ENCODE peak calls at places on chromosomes 1 and 21, in six cellular contexts. One of them, this sample, is unnamed.

GRCh38 chr1:109490029-109490933 is 3.6 kb upstream of the CYB561D1 start:
- DNase-seq in heart left ventricle: peak
- DNase-seq in HCT116: peak
- DNase-seq in uterus: peak
- DNase-seq in A549: peak
- DNase-seq in stomach: peak
- DNase-seq in this sample: peak

GRCh38 chr1:66585002-66585401 is 51.0 kb downstream of the SGIP1 start:
- DNase-seq in heart left ventricle: no peak
- DNase-seq in HCT116: no peak
- DNase-seq in uterus: no peak
- DNase-seq in A549: no peak
- DNase-seq in stomach: no peak
- DNase-seq in this sample: no peak

GRCh38 chr1:207806531-207807394 is 54.9 kb downstream of the CD46 start:
- DNase-seq in heart left ventricle: no peak
- DNase-seq in HCT116: no peak
- DNase-seq in uterus: no peak
- DNase-seq in A549: no peak
- DNase-seq in stomach: no peak
- DNase-seq in this sample: no peak

GRCh38 chr1:9343269-9343668 is 50.6 kb downstream of the SPSB1 start:
- DNase-seq in heart left ventricle: no peak
- DNase-seq in HCT116: no peak
- DNase-seq in uterus: no peak
- DNase-seq in A549: no peak
- DNase-seq in stomach: no peak
- DNase-seq in this sample: no peak

GRCh38 chr21:44998621-44999427 is 59.0 kb downstream of the SLX9 start:
- DNase-seq in heart left ventricle: no peak
- DNase-seq in HCT116: no peak
- DNase-seq in uterus: no peak
- DNase-seq in A549: no peak
- DNase-seq in stomach: no peak
- DNase-seq in this sample: no peak

GRCh38 chr1:31569773-31570172 is 6.5 kb upstream of the TINAGL1 start:
- DNase-seq in heart left ventricle: no peak
- DNase-seq in HCT116: no peak
- DNase-seq in uterus: no peak
- DNase-seq in A549: no peak
- DNase-seq in stomach: no peak
- DNase-seq in this sample: no peak

GRCh38 chr21:35904995-35905972 is 155.0 kb downstream of the SETD4 start:
- DNase-seq in heart left ventricle: no peak
- DNase-seq in HCT116: no peak
- DNase-seq in uterus: no peak
- DNase-seq in A549: no peak
- DNase-seq in stomach: no peak
- DNase-seq in this sample: no peak

GRCh38 chr1:179743679-179744400 is 749 bp downstream of the FAM163A start:
- DNase-seq in heart left ventricle: no peak
- DNase-seq in HCT116: no peak
- DNase-seq in uterus: no peak
- DNase-seq in A549: no peak
- DNase-seq in stomach: no peak
- DNase-seq in this sample: no peak

GRCh38 chr1:196535727-196536126 is 72.5 kb downstream of the KCNT2 start:
- DNase-seq in heart left ventricle: no peak
- DNase-seq in HCT116: peak
- DNase-seq in uterus: no peak
- DNase-seq in A549: no peak
- DNase-seq in stomach: no peak
- DNase-seq in this sample: no peak

GRCh38 chr1:94236630-94237290 is 624 bp downstream of the ARHGAP29 start:
- DNase-seq in heart left ventricle: peak
- DNase-seq in HCT116: no peak
- DNase-seq in uterus: peak
- DNase-seq in A549: no peak
- DNase-seq in stomach: peak
- DNase-seq in this sample: no peak

GRCh38 chr21:45365608-45366241 is 39.2 kb upstream of the COL18A1 start:
- DNase-seq in heart left ventricle: no peak
- DNase-seq in HCT116: peak
- DNase-seq in uterus: no peak
- DNase-seq in A549: peak
- DNase-seq in stomach: no peak
- DNase-seq in this sample: no peak

GRCh38 chr1:60088620-60089155 is 15.1 kb upstream of the C1orf87 start:
- DNase-seq in heart left ventricle: no peak
- DNase-seq in HCT116: no peak
- DNase-seq in uterus: no peak
- DNase-seq in A549: no peak
- DNase-seq in stomach: no peak
- DNase-seq in this sample: no peak

GRCh38 chr1:57623791-57624538 is 200.1 kb upstream of the DAB1 start:
- DNase-seq in heart left ventricle: no peak
- DNase-seq in HCT116: no peak
- DNase-seq in uterus: no peak
- DNase-seq in A549: no peak
- DNase-seq in stomach: no peak
- DNase-seq in this sample: no peak

GRCh38 chr1:5779608-5780323 is 212.5 kb downstream of the NPHP4 start:
- DNase-seq in heart left ventricle: no peak
- DNase-seq in HCT116: no peak
- DNase-seq in uterus: no peak
- DNase-seq in A549: no peak
- DNase-seq in stomach: no peak
- DNase-seq in this sample: peak

GRCh38 chr1:116868386-116868785 is 41.3 kb upstream of the PTGFRN start:
- DNase-seq in heart left ventricle: no peak
- DNase-seq in HCT116: no peak
- DNase-seq in uterus: no peak
- DNase-seq in A549: no peak
- DNase-seq in stomach: no peak
- DNase-seq in this sample: no peak

GRCh38 chr1:210692796-210693195 is 364.1 kb downstream of the HHAT start:
- DNase-seq in heart left ventricle: no peak
- DNase-seq in HCT116: no peak
- DNase-seq in uterus: no peak
- DNase-seq in A549: no peak
- DNase-seq in stomach: no peak
- DNase-seq in this sample: no peak

GRCh38 chr1:59317780-59318179 is 20.9 kb downstream of the FGGY start:
- DNase-seq in heart left ventricle: no peak
- DNase-seq in HCT116: no peak
- DNase-seq in uterus: no peak
- DNase-seq in A549: no peak
- DNase-seq in stomach: no peak
- DNase-seq in this sample: no peak

GRCh38 chr1:30728832-30729638 is 5.7 kb upstream of the MATN1 start:
- DNase-seq in heart left ventricle: no peak
- DNase-seq in HCT116: no peak
- DNase-seq in uterus: no peak
- DNase-seq in A549: no peak
- DNase-seq in stomach: no peak
- DNase-seq in this sample: no peak

GRCh38 chr1:197363855-197364254 is 95.8 kb downstream of the CRB1 start:
- DNase-seq in heart left ventricle: no peak
- DNase-seq in HCT116: no peak
- DNase-seq in uterus: no peak
- DNase-seq in A549: no peak
- DNase-seq in stomach: no peak
- DNase-seq in this sample: no peak

GRCh38 chr1:47432071-47433036 is 5.5 kb upstream of the FOXD2 start:
- DNase-seq in heart left ventricle: peak
- DNase-seq in HCT116: no peak
- DNase-seq in uterus: peak
- DNase-seq in A549: peak
- DNase-seq in stomach: peak
- DNase-seq in this sample: no peak

GRCh38 chr1:6178751-6179563 is 1.2 kb downstream of the CHD5 start:
- DNase-seq in heart left ventricle: no peak
- DNase-seq in HCT116: no peak
- DNase-seq in uterus: no peak
- DNase-seq in A549: no peak
- DNase-seq in stomach: no peak
- DNase-seq in this sample: no peak

GRCh38 chr1:155640367-155640766 is 30.3 kb downstream of the MSTO1 start:
- DNase-seq in heart left ventricle: no peak
- DNase-seq in HCT116: no peak
- DNase-seq in uterus: no peak
- DNase-seq in A549: no peak
- DNase-seq in stomach: no peak
- DNase-seq in this sample: no peak

GRCh38 chr21:37367758-37368535 is 1.4 kb downstream of the DYRK1A start:
- DNase-seq in heart left ventricle: peak
- DNase-seq in HCT116: no peak
- DNase-seq in uterus: peak
- DNase-seq in A549: no peak
- DNase-seq in stomach: peak
- DNase-seq in this sample: peak

GRCh38 chr21:19781881-19782652 is 1216.1 kb upstream of the NCAM2 start:
- DNase-seq in heart left ventricle: no peak
- DNase-seq in HCT116: no peak
- DNase-seq in uterus: no peak
- DNase-seq in A549: no peak
- DNase-seq in stomach: no peak
- DNase-seq in this sample: no peak

GRCh38 chr1:24938276-24938675 is 8.2 kb upstream of the RUNX3 start:
- DNase-seq in heart left ventricle: no peak
- DNase-seq in HCT116: no peak
- DNase-seq in uterus: no peak
- DNase-seq in A549: no peak
- DNase-seq in stomach: no peak
- DNase-seq in this sample: no peak

GRCh38 chr1:27296773-27297214 is 25.2 kb upstream of the TMEM222 start:
- DNase-seq in heart left ventricle: peak
- DNase-seq in HCT116: peak
- DNase-seq in uterus: peak
- DNase-seq in A549: peak
- DNase-seq in stomach: peak
- DNase-seq in this sample: peak

GRCh38 chr1:185338719-185339622 is 21.9 kb upstream of the IVNS1ABP start:
- DNase-seq in heart left ventricle: peak
- DNase-seq in HCT116: no peak
- DNase-seq in uterus: no peak
- DNase-seq in A549: no peak
- DNase-seq in stomach: peak
- DNase-seq in this sample: peak

GRCh38 chr1:172163479-172164215 is 256.8 kb upstream of the C1orf105 start:
- DNase-seq in heart left ventricle: no peak
- DNase-seq in HCT116: no peak
- DNase-seq in uterus: no peak
- DNase-seq in A549: no peak
- DNase-seq in stomach: no peak
- DNase-seq in this sample: no peak

GRCh38 chr21:27681841-27682240 is 715.0 kb upstream of the ADAMTS5 start:
- DNase-seq in heart left ventricle: no peak
- DNase-seq in HCT116: no peak
- DNase-seq in uterus: no peak
- DNase-seq in A549: no peak
- DNase-seq in stomach: no peak
- DNase-seq in this sample: no peak

GRCh38 chr1:231059566-231060193 is 19.6 kb upstream of the FAM89A start:
- DNase-seq in heart left ventricle: no peak
- DNase-seq in HCT116: no peak
- DNase-seq in uterus: no peak
- DNase-seq in A549: no peak
- DNase-seq in stomach: no peak
- DNase-seq in this sample: no peak

GRCh38 chr1:157096881-157097280 is 2.7 kb downstream of the ETV3L start:
- DNase-seq in heart left ventricle: no peak
- DNase-seq in HCT116: no peak
- DNase-seq in uterus: no peak
- DNase-seq in A549: no peak
- DNase-seq in stomach: no peak
- DNase-seq in this sample: no peak

DNA sequence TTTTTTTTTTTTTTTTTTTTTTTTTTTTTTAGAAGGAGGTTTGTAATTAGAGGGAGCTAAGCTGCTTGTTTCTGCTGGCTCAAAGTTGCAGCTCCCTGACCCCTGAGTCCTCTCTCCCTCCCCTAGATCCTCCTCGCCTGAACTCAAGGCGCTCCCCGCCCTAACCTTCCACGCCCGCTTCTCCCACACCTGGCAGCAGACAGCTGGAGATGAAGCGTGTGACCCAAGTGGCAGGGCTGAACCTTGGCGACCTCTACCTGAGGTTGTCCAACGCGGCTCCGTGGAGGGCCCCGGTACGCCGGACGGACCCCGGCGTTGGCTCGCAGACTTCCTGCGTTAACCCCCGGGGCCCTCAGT is 795 bp downstream of the NGF start:
- DNase-seq in heart left ventricle: peak
- DNase-seq in HCT116: no peak
- DNase-seq in uterus: peak
- DNase-seq in A549: no peak
- DNase-seq in stomach: no peak
- DNase-seq in this sample: no peak
- H3K4me3 ChIP-seq in heart left ventricle: peak
- H3K4me3 ChIP-seq in HCT116: no peak
- H3K4me3 ChIP-seq in uterus: peak
- H3K4me3 ChIP-seq in A549: peak
- H3K4me3 ChIP-seq in stomach: peak
- H3K4me3 ChIP-seq in this sample: peak

DNA sequence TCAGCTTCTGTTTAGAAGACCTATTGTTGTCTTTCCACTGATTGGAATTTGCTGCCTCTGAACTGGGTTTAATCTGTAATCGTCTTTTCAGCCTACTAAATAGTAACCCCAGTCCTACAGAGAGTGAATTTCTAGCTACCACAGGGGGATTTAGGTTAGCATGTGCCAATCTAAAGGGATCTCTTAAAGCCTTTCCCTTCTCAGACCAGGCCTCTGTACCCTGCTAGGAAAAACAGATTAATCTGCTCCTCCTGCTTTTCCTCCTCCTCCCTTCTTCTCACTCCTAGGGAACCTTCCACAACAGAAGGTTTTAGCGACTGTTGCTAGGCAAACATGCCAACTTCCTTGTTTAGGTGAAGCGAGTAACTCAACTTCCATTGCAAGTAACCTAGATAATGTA is 1.3 kb upstream of the RC3H1 start:
- DNase-seq in heart left ventricle: no peak
- DNase-seq in HCT116: peak
- DNase-seq in uterus: peak
- DNase-seq in A549: peak
- DNase-seq in stomach: peak
- DNase-seq in this sample: no peak
- H3K27ac ChIP-seq in heart left ventricle: peak
- H3K27ac ChIP-seq in HCT116: no peak
- H3K27ac ChIP-seq in uterus: peak
- H3K27ac ChIP-seq in A549: peak
- H3K27ac ChIP-seq in stomach: peak
- H3K27ac ChIP-seq in this sample: peak

GRCh38 chr1:83735525-83735924 is 263.4 kb downstream of the TTLL7 start:
- DNase-seq in heart left ventricle: no peak
- DNase-seq in HCT116: no peak
- DNase-seq in uterus: no peak
- DNase-seq in A549: no peak
- DNase-seq in stomach: no peak
- DNase-seq in this sample: no peak
- TF ChIP-seq POLR2A in heart left ventricle: no peak
- TF ChIP-seq POLR2A in HCT116: no peak
- TF ChIP-seq POLR2A in uterus: no peak
- TF ChIP-seq POLR2A in A549: no peak
- TF ChIP-seq POLR2A in stomach: no peak
- TF ChIP-seq POLR2A in this sample: no peak

GRCh38 chr1:169670836-169671235 is 40.6 kb downstream of the SELL start:
- DNase-seq in heart left ventricle: no peak
- DNase-seq in HCT116: no peak
- DNase-seq in uterus: no peak
- DNase-seq in A549: no peak
- DNase-seq in stomach: no peak
- DNase-seq in this sample: no peak
- H3K4me3 ChIP-seq in heart left ventricle: no peak
- H3K4me3 ChIP-seq in HCT116: no peak
- H3K4me3 ChIP-seq in uterus: no peak
- H3K4me3 ChIP-seq in A549: no peak
- H3K4me3 ChIP-seq in stomach: no peak
- H3K4me3 ChIP-seq in this sample: no peak

This sample was measured in Peyer's patch.